ENCODE peak calls at places on chromosome 2, in six cellular contexts. P, E, X, C, Q and S are unnamed samples.

GRCh38 chr2:108575132-108575966 is 41.1 kb downstream of the LIMS1 start:
- DNase-seq in C (no peak), Q (no peak), X (peak; percentile 30), E (no peak), P (no peak), S (no peak)

GRCh38 chr2:85942346-85942957 is 53.7 kb upstream of the ST3GAL5 start:
- DNase-seq in C (no peak), X (no peak), Q (no peak), E (no peak), P (no peak), S (no peak)

GRCh38 chr2:112480540-112481049 is 1.4 kb upstream of the TTL start:
- DNase-seq in P (no peak), E (peak; percentile 4), C (no peak), X (no peak), Q (no peak), S (no peak)

GRCh38 chr2:48315847-48316194 is 214.1 kb upstream of the STON1 start:
- DNase-seq in P (no peak), E (peak; percentile 11), X (peak; percentile 65), C (no peak), Q (no peak), S (no peak)

GRCh38 chr2:233455491-233455890 is 101.2 kb downstream of the DGKD start:
- DNase-seq in X (no peak), C (no peak), E (no peak), P (no peak), Q (no peak), S (no peak)

GRCh38 chr2:133063792-133064191 is 393.8 kb upstream of the LYPD1 start:
- DNase-seq in E (peak; percentile 10), X (peak; percentile 9), P (no peak), C (no peak), Q (no peak), S (no peak)

GRCh38 chr2:100200985-100201384 is 58.6 kb upstream of the AFF3 start:
- DNase-seq in X (no peak), E (no peak), Q (no peak), P (no peak), C (no peak), S (no peak)

GRCh38 chr2:172085460-172086159 is at the start of gene DLX1:
- DNase-seq in E (no peak), X (no peak), Q (no peak), P (no peak), C (no peak), S (peak; percentile 80)

GRCh38 chr2:211598238-211598637 is 940.4 kb downstream of the ERBB4 start:
- DNase-seq in P (no peak), C (no peak), X (no peak), E (no peak), Q (no peak), S (no peak)

GRCh38 chr2:84701880-84702279 is 179.0 kb downstream of the TRABD2A start:
- DNase-seq in X (no peak), P (no peak), E (no peak), C (no peak), Q (no peak), S (no peak)

GRCh38 chr2:70411489-70412081 is 109.7 kb upstream of the FAM136A start:
- DNase-seq in C (no peak), E (no peak), Q (no peak), P (no peak), X (no peak), S (no peak)

GRCh38 chr2:128301501-128301966 is 17.1 kb downstream of the HS6ST1 start:
- DNase-seq in X (no peak), Q (no peak), E (no peak), P (no peak), C (no peak), S (no peak)

GRCh38 chr2:157107460-157107859 is 150.0 kb upstream of the GALNT5 start:
- DNase-seq in C (no peak), E (no peak), P (no peak), X (no peak), Q (no peak), S (no peak)

GRCh38 chr2:30688956-30689401 is 118.3 kb downstream of the CAPN13 start:
- DNase-seq in C (no peak), P (peak; percentile 66), E (no peak), X (no peak), Q (peak; percentile 5), S (no peak)

GRCh38 chr2:64502860-64503259 is 21.3 kb upstream of the AFTPH start:
- DNase-seq in P (no peak), Q (no peak), E (no peak), C (no peak), X (no peak), S (no peak)

GRCh38 chr2:241598487-241598886 is 38.5 kb downstream of the THAP4 start:
- DNase-seq in E (peak; percentile 36), P (no peak), X (peak; percentile 10), C (no peak), Q (peak; percentile 48), S (no peak)

GRCh38 chr2:234885884-234886283 is 65.9 kb upstream of the SH3BP4 start:
- DNase-seq in X (no peak), C (no peak), Q (peak; percentile 4), P (no peak), E (no peak), S (no peak)

GRCh38 chr2:219446689-219447088 is 12.0 kb downstream of the SPEG start:
- DNase-seq in E (no peak), Q (no peak), X (no peak), C (no peak), P (no peak), S (no peak)

GRCh38 chr2:219446101-219446504 is 11.5 kb downstream of the SPEG start:
- DNase-seq in P (no peak), E (no peak), C (no peak), Q (no peak), X (peak; percentile 39), S (no peak)

GRCh38 chr2:219444566-219445091 is 10.0 kb downstream of the SPEG start:
- DNase-seq in Q (no peak), X (no peak), P (no peak), C (no peak), E (no peak), S (no peak)

GRCh38 chr2:219443697-219444023 is 9.0 kb downstream of the SPEG start:
- DNase-seq in P (no peak), Q (no peak), E (no peak), X (no peak), C (no peak), S (no peak)

GRCh38 chr2:219445220-219445631 is 10.6 kb downstream of the SPEG start:
- DNase-seq in X (no peak), C (no peak), E (no peak), Q (no peak), P (no peak), S (no peak)
- H3K27ac ChIP-seq in X (no peak overlapping the region), C (no peak overlapping the region), E (no peak overlapping the region), Q (no peak overlapping the region), P (peak overlapping the region; percentile 63), S (no peak overlapping the region)

GRCh38 chr2:73202156-73203054 is at the start of gene NOTO:
- DNase-seq in Q (no peak), C (no peak), X (no peak), P (no peak), E (peak; percentile 16), S (no peak)
- H3K4me3 ChIP-seq in Q (no peak within 1 kb of the TSS), C (peak within 1 kb of the TSS; percentile 19), X (no peak within 1 kb of the TSS), P (peak within 1 kb of the TSS; percentile 55), E (peak within 1 kb of the TSS; percentile 13), S (peak within 1 kb of the TSS; percentile 48)

GRCh38 chr2:144460981-144461766 is 58.7 kb downstream of the ZEB2 start:
- DNase-seq in Q (no peak), P (peak; percentile 51), C (no peak), E (no peak), X (no peak), S (no peak)
- H3K27ac ChIP-seq in Q (no peak overlapping the region), P (peak overlapping the region; percentile 75), C (peak overlapping the region; percentile 56), E (no peak overlapping the region), X (no peak overlapping the region), S (no peak overlapping the region)

DNA sequence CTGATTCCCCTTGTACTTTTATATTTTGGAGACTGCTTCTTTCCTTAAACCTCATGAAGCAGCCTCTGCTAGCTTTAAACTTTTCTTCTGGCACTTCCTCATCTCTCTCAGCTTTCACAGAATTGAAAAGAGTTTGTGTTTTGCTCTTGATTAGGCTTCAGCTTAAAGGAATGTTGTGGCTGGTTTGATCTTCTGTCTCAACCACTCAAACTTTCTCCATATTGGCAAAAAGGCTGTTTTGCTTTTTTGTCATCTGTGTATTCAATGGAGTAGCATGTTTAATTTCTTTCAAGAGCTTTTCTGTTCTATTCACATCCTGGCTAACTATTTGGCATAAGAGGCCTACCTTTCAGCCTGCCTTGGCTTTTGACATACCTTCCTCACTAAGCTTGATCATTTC is 36.3 kb upstream of the MSTN start:
- DNase-seq in P (no peak), Q (no peak), X (no peak), C (no peak), E (no peak), S (no peak)
- H3K4me3 ChIP-seq in P (no peak overlapping the region), Q (no peak overlapping the region), X (no peak overlapping the region), C (no peak overlapping the region), E (no peak overlapping the region), S (no peak overlapping the region)

GRCh38 chr2:101794141-101794540 is 96.6 kb downstream of the MAP4K4 start:
- DNase-seq in E (no peak), Q (no peak), C (no peak), P (no peak), X (no peak), S (no peak)

GRCh38 chr2:101793277-101793969 is 95.9 kb downstream of the MAP4K4 start:
- DNase-seq in X (no peak), Q (no peak), P (no peak), C (no peak), E (peak; percentile 38), S (no peak)

GRCh38 chr2:101795033-101795432 is 97.5 kb downstream of the MAP4K4 start:
- DNase-seq in C (no peak), X (no peak), P (no peak), E (no peak), Q (no peak), S (no peak)

GRCh38 chr2:101801496-101801895 is 104.0 kb downstream of the MAP4K4 start:
- DNase-seq in E (no peak), C (no peak), X (no peak), Q (no peak), P (no peak), S (no peak)

DNA sequence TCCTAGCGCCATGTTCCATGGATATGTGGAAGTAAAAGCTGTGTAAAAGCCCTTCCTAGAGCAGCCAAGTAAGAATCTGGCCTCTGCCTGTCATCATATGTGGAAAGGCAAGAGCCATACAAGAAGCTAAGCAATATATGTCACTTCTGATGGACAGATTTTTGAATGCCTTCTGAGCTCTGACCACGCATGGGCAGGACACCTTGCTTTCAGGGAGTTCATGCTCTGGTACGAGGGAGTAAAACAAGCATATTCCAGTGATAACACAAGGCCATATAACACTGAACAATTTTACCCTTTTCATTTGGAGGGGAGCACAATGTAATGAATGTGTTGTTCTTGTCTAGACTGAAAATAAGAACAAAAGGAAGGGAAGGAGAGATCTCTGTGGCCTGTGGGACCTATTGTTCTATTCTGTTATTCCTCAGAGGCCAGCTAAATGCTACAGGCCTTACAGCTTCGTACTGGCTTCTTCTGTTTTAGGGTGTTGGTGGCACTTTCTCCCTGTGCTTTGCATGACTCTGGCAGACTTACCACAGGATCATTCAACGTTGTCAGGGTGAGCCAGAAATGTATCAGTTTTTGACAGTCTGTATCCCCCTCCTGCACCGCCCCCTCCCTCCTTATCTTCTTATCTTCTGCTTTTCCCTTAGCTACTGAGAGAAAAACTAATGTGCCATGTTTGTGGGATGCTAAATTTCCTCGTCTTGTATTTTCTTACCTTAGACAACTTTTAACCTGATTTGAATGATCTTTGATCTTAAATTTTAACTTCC is 99.5 kb downstream of the MAP4K4 start:
- DNase-seq in P (no peak), X (no peak), Q (no peak), E (no peak), C (no peak), S (no peak)
- H3K27ac ChIP-seq in P (peak overlapping the region; percentile 36), X (no peak overlapping the region), Q (no peak overlapping the region), E (no peak overlapping the region), C (no peak overlapping the region), S (no peak overlapping the region)